ENCODE peak calls at places on chromosomes 6 and 20, in six cellular contexts. One of them, this sample, is unnamed.

GRCh38 chr6:3987072-3987471 is 91.9 kb downstream of the FAM217A start:
- DNase-seq in IMR-90: peak
- DNase-seq in prostate gland: no peak
- DNase-seq in K562: no peak
- DNase-seq in NB4: no peak
- DNase-seq in heart left ventricle: no peak
- DNase-seq in this sample: no peak

GRCh38 chr20:53660078-53660909 is 66.7 kb upstream of the ZNF217 start:
- DNase-seq in IMR-90: peak
- DNase-seq in prostate gland: no peak
- DNase-seq in K562: no peak
- DNase-seq in NB4: no peak
- DNase-seq in heart left ventricle: no peak
- DNase-seq in this sample: peak

GRCh38 chr20:57560554-57561355 is at the start of gene PCK1:
- DNase-seq in IMR-90: peak
- DNase-seq in prostate gland: no peak
- DNase-seq in K562: peak
- DNase-seq in NB4: no peak
- DNase-seq in heart left ventricle: peak
- DNase-seq in this sample: peak

GRCh38 chr6:56524891-56525703 is 117.6 kb downstream of the DST start:
- DNase-seq in IMR-90: peak
- DNase-seq in prostate gland: no peak
- DNase-seq in K562: no peak
- DNase-seq in NB4: no peak
- DNase-seq in heart left ventricle: no peak
- DNase-seq in this sample: peak

GRCh38 chr20:51876511-51876910 is 74.2 kb upstream of the SALL4 start:
- DNase-seq in IMR-90: no peak
- DNase-seq in prostate gland: no peak
- DNase-seq in K562: no peak
- DNase-seq in NB4: no peak
- DNase-seq in heart left ventricle: no peak
- DNase-seq in this sample: no peak

GRCh38 chr20:57394087-57395082 is 3.2 kb downstream of the RBM38 start:
- DNase-seq in IMR-90: no peak
- DNase-seq in prostate gland: no peak
- DNase-seq in K562: no peak
- DNase-seq in NB4: no peak
- DNase-seq in heart left ventricle: peak
- DNase-seq in this sample: no peak

GRCh38 chr6:56803594-56803993 is 151.3 kb upstream of the BEND6 start:
- DNase-seq in IMR-90: peak
- DNase-seq in prostate gland: no peak
- DNase-seq in K562: no peak
- DNase-seq in NB4: no peak
- DNase-seq in heart left ventricle: no peak
- DNase-seq in this sample: no peak

GRCh38 chr6:4772750-4773149 is 3.5 kb upstream of the CDYL start:
- DNase-seq in IMR-90: no peak
- DNase-seq in prostate gland: no peak
- DNase-seq in K562: no peak
- DNase-seq in NB4: no peak
- DNase-seq in heart left ventricle: no peak
- DNase-seq in this sample: no peak

GRCh38 chr20:62382306-62383198 is 4.4 kb upstream of the RPS21 start:
- DNase-seq in IMR-90: peak
- DNase-seq in prostate gland: peak
- DNase-seq in K562: peak
- DNase-seq in NB4: peak
- DNase-seq in heart left ventricle: peak
- DNase-seq in this sample: peak

GRCh38 chr20:6120491-6120988 is 2.3 kb downstream of the FERMT1 start:
- DNase-seq in IMR-90: no peak
- DNase-seq in prostate gland: no peak
- DNase-seq in K562: no peak
- DNase-seq in NB4: peak
- DNase-seq in heart left ventricle: no peak
- DNase-seq in this sample: no peak

GRCh38 chr6:147158881-147159280 is 45.3 kb upstream of the STXBP5 start:
- DNase-seq in IMR-90: no peak
- DNase-seq in prostate gland: no peak
- DNase-seq in K562: peak
- DNase-seq in NB4: peak
- DNase-seq in heart left ventricle: no peak
- DNase-seq in this sample: no peak

GRCh38 chr20:2794202-2794748 is 6.2 kb downstream of the CPXM1 start:
- DNase-seq in IMR-90: no peak
- DNase-seq in prostate gland: no peak
- DNase-seq in K562: no peak
- DNase-seq in NB4: no peak
- DNase-seq in heart left ventricle: no peak
- DNase-seq in this sample: no peak

GRCh38 chr6:153616506-153616905 is 422.5 kb upstream of the OPRM1 start:
- DNase-seq in IMR-90: no peak
- DNase-seq in prostate gland: no peak
- DNase-seq in K562: no peak
- DNase-seq in NB4: no peak
- DNase-seq in heart left ventricle: no peak
- DNase-seq in this sample: no peak

GRCh38 chr6:44223471-44224153 is at the start of gene SLC29A1:
- DNase-seq in IMR-90: peak
- DNase-seq in prostate gland: peak
- DNase-seq in K562: peak
- DNase-seq in NB4: peak
- DNase-seq in heart left ventricle: peak
- DNase-seq in this sample: peak
- TF ChIP-seq POLR2A in IMR-90: no peak
- TF ChIP-seq POLR2A in prostate gland: peak
- TF ChIP-seq POLR2A in K562: peak
- TF ChIP-seq POLR2A in NB4: peak
- TF ChIP-seq POLR2A in heart left ventricle: no peak
- TF ChIP-seq POLR2A in this sample: peak

GRCh38 chr6:131949909-131950766 is 1.0 kb downstream of the CCN2 start:
- DNase-seq in IMR-90: peak
- DNase-seq in prostate gland: peak
- DNase-seq in K562: no peak
- DNase-seq in NB4: no peak
- DNase-seq in heart left ventricle: peak
- DNase-seq in this sample: peak
- TF ChIP-seq POLR2A in IMR-90: peak
- TF ChIP-seq POLR2A in prostate gland: no peak
- TF ChIP-seq POLR2A in K562: no peak
- TF ChIP-seq POLR2A in NB4: no peak
- TF ChIP-seq POLR2A in heart left ventricle: no peak
- TF ChIP-seq POLR2A in this sample: no peak

GRCh38 chr6:14540276-14540675 is 422.7 kb downstream of the CD83 start:
- DNase-seq in IMR-90: peak
- DNase-seq in prostate gland: peak
- DNase-seq in K562: no peak
- DNase-seq in NB4: no peak
- DNase-seq in heart left ventricle: peak
- DNase-seq in this sample: no peak
- TF ChIP-seq POLR2A in IMR-90: no peak
- TF ChIP-seq POLR2A in prostate gland: no peak
- TF ChIP-seq POLR2A in K562: no peak
- TF ChIP-seq POLR2A in NB4: no peak
- TF ChIP-seq POLR2A in heart left ventricle: no peak
- TF ChIP-seq POLR2A in this sample: no peak

GRCh38 chr6:34238507-34239239 is 2.0 kb downstream of the HMGA1 start:
- DNase-seq in IMR-90: no peak
- DNase-seq in prostate gland: no peak
- DNase-seq in K562: no peak
- DNase-seq in NB4: no peak
- DNase-seq in heart left ventricle: no peak
- DNase-seq in this sample: peak

GRCh38 chr6:34236423-34237315 is at the start of gene HMGA1:
- DNase-seq in IMR-90: peak
- DNase-seq in prostate gland: peak
- DNase-seq in K562: peak
- DNase-seq in NB4: peak
- DNase-seq in heart left ventricle: peak
- DNase-seq in this sample: peak

GRCh38 chr6:34237316-34237721 is 646 bp downstream of the HMGA1 start:
- DNase-seq in IMR-90: no peak
- DNase-seq in prostate gland: no peak
- DNase-seq in K562: peak
- DNase-seq in NB4: peak
- DNase-seq in heart left ventricle: no peak
- DNase-seq in this sample: peak

GRCh38 chr6:34239240-34239825 is 2.7 kb downstream of the HMGA1 start:
- DNase-seq in IMR-90: no peak
- DNase-seq in prostate gland: no peak
- DNase-seq in K562: peak
- DNase-seq in NB4: no peak
- DNase-seq in heart left ventricle: no peak
- DNase-seq in this sample: peak

GRCh38 chr6:34237722-34238506 is 1.2 kb downstream of the HMGA1 start:
- DNase-seq in IMR-90: peak
- DNase-seq in prostate gland: no peak
- DNase-seq in K562: peak
- DNase-seq in NB4: peak
- DNase-seq in heart left ventricle: no peak
- DNase-seq in this sample: peak
- TF ChIP-seq POLR2A in IMR-90: peak
- TF ChIP-seq POLR2A in prostate gland: no peak
- TF ChIP-seq POLR2A in K562: peak
- TF ChIP-seq POLR2A in NB4: no peak
- TF ChIP-seq POLR2A in heart left ventricle: no peak
- TF ChIP-seq POLR2A in this sample: peak

DNA sequence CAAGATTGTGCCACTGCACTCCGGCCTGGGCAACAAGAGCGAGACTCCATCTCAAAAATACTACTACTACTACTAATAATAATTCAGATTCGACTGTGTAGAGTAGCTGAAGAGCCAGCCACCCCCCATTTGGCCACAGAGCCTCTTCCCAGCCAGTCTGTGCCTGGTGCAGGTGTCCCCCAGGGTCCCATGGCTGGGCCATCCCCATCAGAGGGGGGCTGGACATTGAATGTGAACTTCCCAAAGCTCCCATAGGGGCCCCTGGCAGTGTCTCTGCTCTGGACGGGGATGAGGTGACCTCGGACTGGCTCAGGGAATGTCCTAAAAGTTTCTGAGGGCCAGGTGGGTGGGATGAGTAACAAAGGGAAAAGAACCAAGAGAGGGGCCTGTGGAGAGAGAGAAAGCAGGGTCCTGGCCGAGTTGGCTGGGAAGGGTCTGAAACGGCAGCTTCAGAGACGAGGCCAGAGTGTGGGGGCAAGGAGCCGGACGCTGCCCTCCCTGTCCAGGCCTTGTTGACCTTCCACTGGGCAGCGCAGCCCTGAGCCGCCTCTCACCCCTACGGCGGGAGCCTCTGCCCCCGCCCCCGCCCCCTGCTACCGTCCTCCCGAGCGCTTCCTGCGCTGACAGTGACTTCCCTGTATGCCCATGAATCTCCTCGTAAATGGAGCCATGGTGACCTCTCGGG is 24.9 kb upstream of the PCMTD2 start:
- DNase-seq in IMR-90: no peak
- DNase-seq in prostate gland: no peak
- DNase-seq in K562: no peak
- DNase-seq in NB4: no peak
- DNase-seq in heart left ventricle: peak
- DNase-seq in this sample: no peak
- TF ChIP-seq POLR2A in IMR-90: no peak
- TF ChIP-seq POLR2A in prostate gland: no peak
- TF ChIP-seq POLR2A in K562: no peak
- TF ChIP-seq POLR2A in NB4: no peak
- TF ChIP-seq POLR2A in heart left ventricle: no peak
- TF ChIP-seq POLR2A in this sample: no peak

GRCh38 chr6:87155920-87156600 is 695 bp downstream of the ZNF292 start:
- DNase-seq in IMR-90: peak
- DNase-seq in prostate gland: peak
- DNase-seq in K562: peak
- DNase-seq in NB4: peak
- DNase-seq in heart left ventricle: peak
- DNase-seq in this sample: peak

GRCh38 chr6:87151786-87152527 is 3.4 kb upstream of the ZNF292 start:
- DNase-seq in IMR-90: peak
- DNase-seq in prostate gland: peak
- DNase-seq in K562: no peak
- DNase-seq in NB4: peak
- DNase-seq in heart left ventricle: peak
- DNase-seq in this sample: peak

GRCh38 chr6:87152528-87152950 is 2.8 kb upstream of the ZNF292 start:
- DNase-seq in IMR-90: peak
- DNase-seq in prostate gland: no peak
- DNase-seq in K562: no peak
- DNase-seq in NB4: peak
- DNase-seq in heart left ventricle: no peak
- DNase-seq in this sample: no peak

GRCh38 chr6:87154641-87155271 is 609 bp upstream of the ZNF292 start:
- DNase-seq in IMR-90: peak
- DNase-seq in prostate gland: no peak
- DNase-seq in K562: peak
- DNase-seq in NB4: peak
- DNase-seq in heart left ventricle: no peak
- DNase-seq in this sample: peak

GRCh38 chr6:87155272-87155919 is at the start of gene ZNF292:
- DNase-seq in IMR-90: peak
- DNase-seq in prostate gland: peak
- DNase-seq in K562: peak
- DNase-seq in NB4: peak
- DNase-seq in heart left ventricle: peak
- DNase-seq in this sample: peak
- TF ChIP-seq POLR2A in IMR-90: peak
- TF ChIP-seq POLR2A in prostate gland: peak
- TF ChIP-seq POLR2A in K562: peak
- TF ChIP-seq POLR2A in NB4: peak
- TF ChIP-seq POLR2A in heart left ventricle: no peak
- TF ChIP-seq POLR2A in this sample: peak

DNA sequence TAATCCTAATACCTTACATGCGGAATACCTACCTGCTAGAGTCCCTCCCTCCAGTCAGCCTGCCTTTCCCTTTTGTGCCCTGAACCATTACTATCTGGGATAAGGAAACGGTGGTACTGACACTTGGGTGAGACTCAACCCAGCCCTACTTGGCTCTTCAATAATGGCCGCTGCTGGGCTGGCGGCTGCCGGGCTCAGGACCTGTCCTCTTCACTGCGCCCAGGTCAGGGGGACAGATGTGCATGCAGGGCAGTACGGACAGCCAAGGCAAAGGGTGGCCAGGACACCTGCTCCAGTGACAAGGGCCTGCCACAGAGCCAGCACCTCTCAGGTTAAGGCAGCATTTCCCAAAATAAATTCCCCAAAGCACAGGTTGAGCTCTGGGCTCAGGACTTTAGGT is 29.9 kb downstream of the UBE2V1 start:
- DNase-seq in IMR-90: no peak
- DNase-seq in prostate gland: no peak
- DNase-seq in K562: no peak
- DNase-seq in NB4: no peak
- DNase-seq in heart left ventricle: no peak
- DNase-seq in this sample: no peak
- TF ChIP-seq POLR2A in IMR-90: no peak
- TF ChIP-seq POLR2A in prostate gland: no peak
- TF ChIP-seq POLR2A in K562: no peak
- TF ChIP-seq POLR2A in NB4: no peak
- TF ChIP-seq POLR2A in heart left ventricle: no peak
- TF ChIP-seq POLR2A in this sample: no peak

GRCh38 chr6:75101896-75102680 is 103.8 kb downstream of the COL12A1 start:
- DNase-seq in IMR-90: peak
- DNase-seq in prostate gland: no peak
- DNase-seq in K562: no peak
- DNase-seq in NB4: no peak
- DNase-seq in heart left ventricle: no peak
- DNase-seq in this sample: no peak
- TF ChIP-seq POLR2A in IMR-90: no peak
- TF ChIP-seq POLR2A in prostate gland: no peak
- TF ChIP-seq POLR2A in K562: no peak
- TF ChIP-seq POLR2A in NB4: no peak
- TF ChIP-seq POLR2A in heart left ventricle: no peak
- TF ChIP-seq POLR2A in this sample: no peak

This sample was measured in erythroblast.